ENCODE peak calls at places on chromosomes 13 and 19, in eight cellular contexts. V is A549; D is Kasumi-1; L is EL; C is SJSA1; Y is T-helper 1 cell; B is progenitor cell of endocrine pancreas; H is stimulated activated CD8-positive, alpha-beta memory T cell treated with anti-CD3 and anti-CD28 coated beads, Interleukin-7, amount 100 ng/mL, for 24 hours. X is an unnamed sample.

GRCh38 chr13:33279898-33280549 is 5.5 kb downstream of the STARD13 start:
- DNase-seq in C (peak), Y (no peak), V (peak), B (no peak), L (peak), D (no peak), H (no peak), X (no peak)

GRCh38 chr19:16143399-16144215 is at the start of gene HSH2D:
- DNase-seq in H (peak), V (no peak), L (no peak), B (no peak), Y (peak), C (no peak), D (no peak), X (peak)

GRCh38 chr19:12802267-12803106 is 618 bp downstream of the THSD8 start:
- DNase-seq in V (no peak), L (no peak), C (no peak), B (no peak), Y (no peak), H (no peak), D (no peak), X (peak)

GRCh38 chr19:866769-867300 is 7.4 kb downstream of the CFD start:
- DNase-seq in H (no peak), B (no peak), Y (no peak), C (no peak), V (no peak), L (no peak), D (no peak), X (no peak)

GRCh38 chr13:53775807-53776206 is 747.2 kb downstream of the OLFM4 start:
- DNase-seq in D (peak), L (no peak), C (no peak), H (no peak), V (no peak), Y (no peak), B (no peak), X (no peak)

GRCh38 chr13:35720690-35721554 is 244.4 kb upstream of the MAB21L1 start:
- DNase-seq in B (peak), V (peak), L (peak), D (peak), C (peak), H (peak), Y (no peak), X (peak)

GRCh38 chr19:4015705-4016402 is 8.3 kb downstream of the PIAS4 start:
- DNase-seq in Y (no peak), D (no peak), B (no peak), C (no peak), H (no peak), L (no peak), V (no peak), X (no peak)

GRCh38 chr19:12664406-12665280 is 1.9 kb downstream of the MAN2B1 start:
- DNase-seq in L (peak), C (no peak), H (no peak), B (no peak), V (no peak), D (no peak), Y (no peak), X (no peak)

GRCh38 chr19:33212773-33213172 is 12.9 kb downstream of the SLC7A10 start:
- DNase-seq in D (no peak), L (no peak), V (no peak), B (no peak), C (no peak), Y (no peak), H (no peak), X (no peak)

GRCh38 chr19:50794778-50795664 is 4.8 kb downstream of the ACP4 start:
- DNase-seq in B (no peak), L (peak), D (peak), H (no peak), V (no peak), C (peak), Y (no peak), X (no peak)

GRCh38 chr13:32175307-32175706 is 139.9 kb downstream of the ZAR1L start:
- DNase-seq in D (no peak), V (no peak), C (no peak), H (no peak), Y (no peak), B (no peak), L (no peak), X (no peak)

GRCh38 chr19:17751103-17751911 is at the start of gene FCHO1:
- DNase-seq in Y (peak), B (no peak), D (peak), V (no peak), C (no peak), H (peak), L (no peak), X (peak)

GRCh38 chr19:38142176-38143035 is 81.6 kb downstream of the DPF1 start:
- DNase-seq in H (peak), B (peak), V (peak), Y (no peak), D (peak), L (peak), C (peak), X (peak)

GRCh38 chr19:4103073-4103418 is 20.9 kb downstream of the MAP2K2 start:
- DNase-seq in Y (no peak), L (peak), H (no peak), D (no peak), C (no peak), B (no peak), V (no peak), X (no peak)

GRCh38 chr13:44259045-44260042 is 114.3 kb upstream of the SERP2 start:
- DNase-seq in D (peak), B (no peak), C (peak), V (no peak), Y (no peak), H (peak), L (peak), X (peak)

GRCh38 chr13:93715866-93716265 is 489.3 kb downstream of the GPC6 start:
- DNase-seq in V (no peak), H (no peak), D (no peak), L (peak), Y (no peak), B (no peak), C (peak), X (no peak)

GRCh38 chr13:87975035-87975434 is 303.9 kb downstream of the SLITRK5 start:
- DNase-seq in C (no peak), D (no peak), Y (no peak), H (no peak), L (no peak), B (no peak), V (no peak), X (no peak)

GRCh38 chr19:55590109-55590508 is 9.2 kb downstream of the FIZ1 start:
- DNase-seq in H (no peak), L (no peak), Y (no peak), B (no peak), D (no peak), V (no peak), C (no peak), X (no peak)

GRCh38 chr13:65725001-65725400 is 1505.1 kb downstream of the PCDH9 start:
- DNase-seq in Y (no peak), B (no peak), C (no peak), D (no peak), H (no peak), V (no peak), L (peak), X (no peak)

GRCh38 chr19:50371914-50372475 is 4.3 kb upstream of the NR1H2 start:
- DNase-seq in V (no peak), D (no peak), B (no peak), H (no peak), L (no peak), Y (no peak), C (no peak), X (no peak)

GRCh38 chr13:41864658-41865057 is 96.3 kb downstream of the VWA8 start:
- DNase-seq in H (no peak), L (no peak), Y (no peak), B (no peak), C (no peak), V (no peak), D (peak), X (no peak)

GRCh38 chr13:20270163-20270865 is 38.2 kb upstream of the GJB6 start:
- DNase-seq in C (peak), V (no peak), L (no peak), Y (no peak), D (no peak), B (no peak), H (no peak), X (no peak)

GRCh38 chr13:100130092-100130491 is 41.2 kb downstream of the PCCA start:
- DNase-seq in L (no peak), B (no peak), H (no peak), D (no peak), V (no peak), C (no peak), Y (no peak), X (no peak)

GRCh38 chr19:39502640-39503417 is 4.1 kb downstream of the DLL3 start:
- DNase-seq in C (peak), V (peak), H (peak), Y (peak), D (peak), L (peak), B (peak), X (peak)

GRCh38 chr13:110278859-110279258 is 28.1 kb downstream of the COL4A1 start:
- DNase-seq in V (no peak), C (no peak), D (no peak), Y (no peak), B (no peak), L (no peak), H (no peak), X (no peak)

X was measured in small intestine.